ENCODE peak calls at places on chromosomes 2 and 18, in eight cellular contexts. G is DMS153, C is AG09309, F is EH, T is foreskin fibroblast, Y is Right ventricle myocardium inferior, M is hippocampal formation, Z is Peyer's patch. E is an unnamed sample.

GRCh38 chr2:222398446-222398885 is 25.9 kb upstream of the SGPP2 start:
- DNase-seq in G (peak; percentile 48), C (no peak), F (peak; percentile 1), T (no peak), Y (no peak), M (no peak), Z (no peak), E (no peak)

GRCh38 chr2:26479971-26480750 is 2.2 kb upstream of the OTOF start:
- DNase-seq in G (no peak), C (no peak), F (no peak), T (no peak), Y (peak; percentile 47), M (no peak), Z (no peak), E (no peak)

GRCh38 chr2:6071536-6071935 is 379.4 kb downstream of the SOX11 start:
- DNase-seq in G (no peak), C (no peak), F (no peak), T (no peak), Y (no peak), M (no peak), Z (no peak), E (no peak)

GRCh38 chr2:239200646-239201530 is 199.9 kb downstream of the HDAC4 start:
- DNase-seq in G (no peak), C (no peak), F (no peak), T (no peak), Y (no peak), M (no peak), Z (no peak), E (no peak)

GRCh38 chr2:56263876-56264275 is 80.1 kb downstream of the CCDC85A start:
- DNase-seq in G (no peak), C (no peak), F (peak; percentile 57), T (peak; percentile 3), Y (no peak), M (no peak), Z (no peak), E (no peak)

GRCh38 chr18:12990662-12990976 is 543 bp upstream of the CEP192 start:
- DNase-seq in G (peak; percentile 6), C (no peak), F (no peak), T (no peak), Y (no peak), M (no peak), Z (no peak), E (no peak)

GRCh38 chr2:150167711-150168110 is 319.8 kb downstream of the RND3 start:
- DNase-seq in G (no peak), C (peak; percentile 47), F (peak; percentile 71), T (peak; percentile 72), Y (no peak), M (no peak), Z (no peak), E (no peak)

GRCh38 chr18:78595453-78595852 is 384.2 kb upstream of the SALL3 start:
- DNase-seq in G (no peak), C (no peak), F (no peak), T (no peak), Y (no peak), M (no peak), Z (no peak), E (no peak)

GRCh38 chr2:9752441-9753275 is 90.6 kb upstream of the TAF1B start:
- DNase-seq in G (no peak), C (no peak), F (peak; percentile 72), T (peak; percentile 90), Y (no peak), M (no peak), Z (peak; percentile 76), E (no peak)

GRCh38 chr2:233059797-233060499 is at the start of gene INPP5D:
- DNase-seq in G (peak; percentile 48), C (no peak), F (no peak), T (no peak), Y (peak; percentile 86), M (no peak), Z (peak; percentile 91), E (no peak)

GRCh38 chr18:61496374-61496773 is 163.1 kb downstream of the CDH20 start:
- DNase-seq in G (no peak), C (no peak), F (no peak), T (no peak), Y (no peak), M (no peak), Z (no peak), E (no peak)

GRCh38 chr2:168573128-168573903 is 117.2 kb downstream of the CERS6 start:
- DNase-seq in G (no peak), C (no peak), F (peak; percentile 32), T (peak; percentile 82), Y (no peak), M (no peak), Z (no peak), E (no peak)

E was measured in C1 segment of cervical spinal cord.